ENCODE peak calls at places on chromosomes 13 and 19, in five cellular contexts. S is ovary, O is lower lobe of right lung, C is PC-3, F is sigmoid colon. Z is an unnamed sample.

GRCh38 chr19:47435196-47435595 is 15.9 kb upstream of the MEIS3 start:
- DNase-seq in S (no peak), O (peak; percentile 6), C (no peak), F (no peak), Z (no peak)

GRCh38 chr19:33401683-33402420 is 28.3 kb downstream of the CEBPG start:
- DNase-seq in S (no peak), O (peak; percentile 40), C (no peak), F (peak; percentile 59), Z (peak; percentile 14)

GRCh38 chr13:83618966-83619365 is 263.3 kb downstream of the SLITRK1 start:
- DNase-seq in S (no peak), O (no peak), C (peak; percentile 75), F (no peak), Z (no peak)

GRCh38 chr13:33676700-33677048 is 141.3 kb upstream of the RFC3 start:
- DNase-seq in S (no peak), O (peak; percentile 50), C (peak; percentile 65), F (peak; percentile 70), Z (no peak)

GRCh38 chr19:33794578-33795369 is 1.9 kb upstream of the KCTD15 start:
- DNase-seq in S (peak; percentile 68), O (no peak), C (no peak), F (no peak), Z (no peak)

GRCh38 chr19:1796395-1797142 is 15.5 kb downstream of the ATP8B3 start:
- DNase-seq in S (no peak), O (no peak), C (no peak), F (no peak), Z (no peak)

GRCh38 chr19:9323557-9323918 is 441 bp upstream of the ZNF559 start:
- DNase-seq in S (peak; percentile 71), O (peak; percentile 67), C (peak; percentile 50), F (peak; percentile 85), Z (peak; percentile 46)

GRCh38 chr19:33245948-33246728 is 20.5 kb upstream of the SLC7A10 start:
- DNase-seq in S (no peak), O (peak; percentile 49), C (no peak), F (no peak), Z (no peak)

GRCh38 chr13:43122706-43123268 is 99.4 kb downstream of the DNAJC15 start:
- DNase-seq in S (no peak), O (no peak), C (no peak), F (no peak), Z (no peak)

GRCh38 chr19:48568345-48568886 is 16.4 kb downstream of the SULT2B1 start:
- DNase-seq in S (peak; percentile 84), O (peak; percentile 85), C (peak; percentile 83), F (peak; percentile 95), Z (no peak)

GRCh38 chr13:95571941-95572340 is 19.4 kb downstream of the CLDN10 start:
- DNase-seq in S (no peak), O (no peak), C (no peak), F (no peak), Z (no peak)

GRCh38 chr13:94419304-94419943 is 60.1 kb downstream of the DCT start:
- DNase-seq in S (no peak), O (no peak), C (peak; percentile 72), F (no peak), Z (no peak)

GRCh38 chr19:34556500-34556899 is 74.9 kb downstream of the WTIP start:
- DNase-seq in S (no peak), O (no peak), C (peak; percentile 30), F (no peak), Z (no peak)

GRCh38 chr19:51439021-51439465 is 19.2 kb downstream of the SIGLEC8 start:
- DNase-seq in S (no peak), O (no peak), C (peak; percentile 46), F (no peak), Z (peak; percentile 51)

GRCh38 chr19:16232568-16232967 is 34.9 kb downstream of the AP1M1 start:
- DNase-seq in S (no peak), O (no peak), C (no peak), F (no peak), Z (no peak)

GRCh38 chr13:69556540-69557196 is 551.0 kb upstream of the ATXN8OS start:
- DNase-seq in S (no peak), O (no peak), C (no peak), F (no peak), Z (no peak)

GRCh38 chr19:42175952-42176648 is 41.4 kb downstream of the DEDD2 start:
- DNase-seq in S (no peak), O (no peak), C (peak; percentile 19), F (no peak), Z (no peak)

GRCh38 chr13:46633416-46633815 is 80.4 kb downstream of the LRCH1 start:
- DNase-seq in S (no peak), O (no peak), C (peak; percentile 11), F (no peak), Z (no peak)

GRCh38 chr13:59734393-59734792 is 429.3 kb downstream of the DIAPH3 start:
- DNase-seq in S (no peak), O (no peak), C (no peak), F (no peak), Z (peak; percentile 65)

GRCh38 chr19:46975011-46975917 is 44.4 kb upstream of the NPAS1 start:
- DNase-seq in S (no peak), O (no peak), C (no peak), F (no peak), Z (no peak)

GRCh38 chr19:36564391-36564790 is 8.7 kb downstream of the ZNF529 start:
- DNase-seq in S (no peak), O (no peak), C (no peak), F (no peak), Z (no peak)

GRCh38 chr19:46351241-46352041 is 4.6 kb downstream of the PPP5C start:
- DNase-seq in S (peak; percentile 57), O (peak; percentile 85), C (peak; percentile 21), F (peak; percentile 79), Z (peak; percentile 35)

GRCh38 chr19:1428738-1429391 is 9.3 kb upstream of the RPS15 start:
- DNase-seq in S (no peak), O (no peak), C (no peak), F (no peak), Z (no peak)

DNA sequence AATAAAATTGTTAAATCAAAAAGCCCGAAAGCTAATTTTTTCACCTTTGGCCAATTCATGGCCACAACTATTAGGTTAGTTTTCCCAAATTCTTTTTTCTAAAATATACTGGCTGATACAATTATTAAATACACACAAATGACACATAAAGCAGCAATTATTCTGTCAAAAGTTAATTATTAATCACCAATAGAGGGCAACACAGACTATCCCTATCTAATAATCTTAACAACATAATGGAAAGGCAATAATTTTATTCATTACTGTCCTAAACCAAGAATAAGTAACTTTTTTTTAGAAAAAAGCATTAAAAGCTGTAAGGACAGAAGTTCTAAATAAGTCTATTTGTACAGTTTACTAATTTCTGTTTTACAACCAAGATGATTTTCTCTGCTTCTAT is 51.7 kb downstream of the KATNAL1 start:
- DNase-seq in S (no peak), O (no peak), C (no peak), F (no peak), Z (no peak)
- TF ChIP-seq CTCF in S (no peak), O (peak; percentile 18), C (peak; percentile 28), F (no peak), Z (no peak)

GRCh38 chr13:111409413-111409812 is 89.0 kb downstream of the TEX29 start:
- DNase-seq in S (no peak), O (no peak), C (no peak), F (peak; percentile 38), Z (no peak)
- TF ChIP-seq CTCF in S (no peak), O (no peak), C (no peak), F (no peak), Z (no peak)

DNA sequence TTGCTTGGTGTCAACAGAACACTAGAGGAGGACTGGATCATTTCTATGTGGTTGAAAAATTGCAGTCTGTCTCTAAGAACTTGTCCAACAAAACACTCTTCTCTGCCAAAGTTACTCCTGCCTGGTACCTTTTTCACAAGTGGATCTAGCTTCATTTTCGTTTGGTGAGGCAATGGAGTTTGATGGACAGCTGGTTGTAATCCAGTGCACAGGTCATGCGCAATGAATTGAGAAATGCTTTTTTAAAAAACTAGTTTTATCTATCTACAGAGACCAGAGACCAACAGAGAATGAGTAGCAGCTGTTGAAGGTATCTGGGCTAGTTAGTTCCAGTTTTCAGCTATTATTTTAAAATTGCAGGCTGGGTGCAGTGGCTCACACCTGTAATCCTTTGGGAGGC is 12.0 kb upstream of the KBTBD6 start:
- DNase-seq in S (no peak), O (no peak), C (no peak), F (no peak), Z (no peak)
- TF ChIP-seq CTCF in S (no peak), O (no peak), C (no peak), F (no peak), Z (no peak)

DNA sequence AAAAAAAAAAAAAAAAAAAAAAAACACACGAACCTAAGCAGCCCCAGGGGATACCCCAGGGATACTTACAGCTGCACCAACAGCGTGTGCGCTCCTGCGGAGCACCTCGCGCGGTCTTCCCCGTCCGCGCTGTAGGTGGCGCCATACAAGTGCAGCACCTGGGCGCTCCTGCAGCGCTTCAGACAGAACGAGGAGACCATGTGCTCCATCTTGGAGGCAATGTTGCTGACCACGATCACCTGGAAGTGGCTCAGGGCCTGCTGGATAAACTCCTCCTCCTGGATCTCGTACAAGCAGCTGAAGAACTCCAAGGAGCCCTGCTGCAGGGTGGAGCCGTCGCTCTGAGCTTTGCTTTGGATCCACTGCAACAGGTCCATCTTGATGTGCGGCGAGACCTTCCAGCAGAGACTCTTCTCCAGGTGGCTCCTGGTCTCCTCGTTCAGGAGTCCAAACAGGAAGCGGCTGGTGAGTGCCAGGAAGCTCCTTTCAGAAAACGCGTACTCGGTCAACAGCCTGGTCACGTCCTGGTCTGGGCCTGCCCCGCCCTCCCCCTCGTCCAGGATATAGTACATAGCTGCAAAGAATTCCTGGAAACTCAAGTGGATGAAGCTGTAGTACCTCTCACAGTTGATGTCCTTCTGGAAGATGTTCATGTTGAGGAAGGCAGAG is 14.5 kb downstream of the NLRP12 start:
- DNase-seq in S (no peak), O (no peak), C (peak; percentile 17), F (no peak), Z (no peak)
- TF ChIP-seq CTCF in S (no peak), O (peak; percentile 10), C (peak; percentile 49), F (no peak), Z (no peak)

GRCh38 chr13:112752711-112753541 is 63.1 kb downstream of the ATP11A start:
- DNase-seq in S (no peak), O (no peak), C (no peak), F (no peak), Z (no peak)
- TF ChIP-seq CTCF in S (no peak), O (no peak), C (no peak), F (no peak), Z (no peak)

GRCh38 chr13:110925023-110925608 is 10.2 kb upstream of the ANKRD10 start:
- DNase-seq in S (no peak), O (no peak), C (no peak), F (no peak), Z (no peak)
- TF ChIP-seq CTCF in S (no peak), O (no peak), C (peak; percentile 10), F (no peak), Z (peak; percentile 20)

GRCh38 chr19:6433165-6433564 is 398 bp downstream of the SLC25A41 start:
- DNase-seq in S (no peak), O (no peak), C (no peak), F (no peak), Z (no peak)
- TF ChIP-seq CTCF in S (no peak), O (no peak), C (no peak), F (no peak), Z (no peak)

GRCh38 chr13:66618702-66619101 is 611.4 kb downstream of the PCDH9 start:
- DNase-seq in S (no peak), O (no peak), C (peak; percentile 50), F (no peak), Z (no peak)
- TF ChIP-seq CTCF in S (no peak), O (peak; percentile 14), C (peak; percentile 46), F (peak; percentile 11), Z (peak; percentile 8)

Z was measured in GM13977.